ENCODE peak calls at places on chromosomes 1 and 21, in ten cellular contexts. R is AG10803; Y is effector CD4-positive, alpha-beta T cell; M is A172; S is GDM1; D is activated T-cell treated with anti-CD3 and anti-CD28 coated beads, Interleukin-2, amount 50 U/mL, for 4 hours; O is fibroblast of lung; N is choroid plexus epithelial cell; A is mucosa of descending colon; C is right atrium auricular region. E is an unnamed sample.

GRCh38 chr1:63888984-63889383 is 115.2 kb downstream of the ROR1 start:
- DNase-seq in A (no peak), Y (no peak), O (peak), D (no peak), M (peak), R (peak), N (no peak), S (no peak), C (no peak), E (no peak)

GRCh38 chr1:2888281-2888845 is 86.9 kb upstream of the TTC34 start:
- DNase-seq in C (no peak), O (no peak), M (no peak), S (peak), N (no peak), D (no peak), R (no peak), Y (no peak), A (no peak), E (no peak)

GRCh38 chr1:156435551-156436318 is 64.8 kb downstream of the MEF2D start:
- DNase-seq in D (no peak), N (no peak), C (no peak), O (peak), R (no peak), A (no peak), Y (no peak), M (no peak), S (no peak), E (no peak)

GRCh38 chr1:86687595-86687994 is 16.8 kb upstream of the SH3GLB1 start:
- DNase-seq in N (peak), A (no peak), M (no peak), C (no peak), O (peak), R (no peak), D (no peak), Y (no peak), S (no peak), E (no peak)

GRCh38 chr1:171610385-171610784 is 11.7 kb upstream of the MYOCOS start:
- DNase-seq in A (no peak), N (peak), M (no peak), R (peak), C (no peak), D (no peak), O (peak), Y (no peak), S (no peak), E (no peak)

GRCh38 chr1:38489844-38490270 is 369.7 kb downstream of the RRAGC start:
- DNase-seq in D (peak), M (peak), A (no peak), O (no peak), N (peak), R (no peak), S (peak), C (peak), Y (peak), E (no peak)

GRCh38 chr21:27818847-27819246 is 852.0 kb upstream of the ADAMTS5 start:
- DNase-seq in O (no peak), M (no peak), S (no peak), C (no peak), Y (no peak), R (peak), D (no peak), A (no peak), N (peak), E (no peak)

GRCh38 chr1:21216835-21217811 is 40.4 kb upstream of the EIF4G3 start:
- DNase-seq in R (peak), Y (peak), D (peak), N (peak), S (peak), O (peak), M (no peak), A (peak), C (no peak), E (no peak)

GRCh38 chr1:100073531-100073930 is 59.2 kb downstream of the SASS6 start:
- DNase-seq in R (no peak), O (peak), M (no peak), Y (no peak), C (no peak), S (no peak), D (no peak), N (no peak), A (no peak), E (no peak)

GRCh38 chr1:21901986-21902377 is 35.1 kb downstream of the HSPG2 start:
- DNase-seq in N (no peak), Y (no peak), D (no peak), O (no peak), C (no peak), A (peak), S (no peak), M (no peak), R (no peak), E (no peak)

GRCh38 chr1:51327386-51327785 is 3.0 kb downstream of the TTC39A start:
- DNase-seq in N (peak), A (no peak), O (peak), S (no peak), M (no peak), Y (no peak), R (no peak), D (no peak), C (no peak), E (no peak)

GRCh38 chr1:216723274-216723780 is at the start of gene ESRRG:
- DNase-seq in D (no peak), R (no peak), O (peak), N (peak), A (peak), Y (no peak), C (no peak), S (no peak), M (no peak), E (no peak)

GRCh38 chr1:12456979-12457378 is 161.0 kb downstream of the DHRS3 start:
- DNase-seq in Y (no peak), R (peak), N (peak), S (no peak), M (peak), A (no peak), O (peak), D (no peak), C (no peak), E (no peak)

GRCh38 chr1:29703596-29703995 is 467.3 kb downstream of the PTPRU start:
- DNase-seq in Y (no peak), M (peak), N (peak), A (no peak), S (no peak), C (no peak), R (peak), O (peak), D (no peak), E (no peak)

GRCh38 chr1:70714149-70714548 is 303.1 kb downstream of the CTH start:
- DNase-seq in R (no peak), Y (no peak), O (no peak), N (no peak), M (no peak), A (no peak), D (no peak), S (no peak), C (no peak), E (no peak)

GRCh38 chr1:11980676-11980972 is 380 bp downstream of the MFN2 start:
- DNase-seq in R (no peak), A (no peak), S (no peak), Y (no peak), D (no peak), M (no peak), C (no peak), O (no peak), N (peak), E (no peak)

GRCh38 chr1:213409208-213409631 is 358.2 kb downstream of the RPS6KC1 start:
- DNase-seq in A (no peak), M (no peak), O (no peak), C (no peak), S (no peak), R (no peak), N (no peak), D (no peak), Y (no peak), E (no peak)

GRCh38 chr21:45026833-45027232 is 47.5 kb upstream of the ADARB1 start:
- DNase-seq in Y (no peak), O (no peak), A (no peak), C (no peak), R (no peak), D (no peak), M (no peak), N (no peak), S (no peak), E (no peak)

GRCh38 chr1:197374428-197374827 is 106.4 kb downstream of the CRB1 start:
- DNase-seq in N (no peak), A (no peak), S (no peak), M (no peak), D (no peak), Y (no peak), C (no peak), O (no peak), R (no peak), E (no peak)

GRCh38 chr21:41975391-41976272 is 21.8 kb upstream of the C2CD2 start:
- DNase-seq in C (no peak), Y (no peak), S (no peak), A (no peak), D (no peak), M (no peak), O (no peak), R (no peak), N (no peak), E (no peak)

GRCh38 chr1:7420706-7421105 is 350.4 kb upstream of the VAMP3 start:
- DNase-seq in O (no peak), Y (no peak), D (no peak), S (no peak), A (no peak), C (no peak), M (no peak), N (peak), R (no peak), E (peak)

GRCh38 chr1:169078163-169078883 is 28.2 kb upstream of the ATP1B1 start:
- DNase-seq in D (no peak), A (no peak), C (no peak), R (no peak), S (no peak), Y (no peak), O (no peak), M (no peak), N (no peak), E (no peak)

GRCh38 chr1:1426961-1427934 is 6.2 kb upstream of the ANKRD65 start:
- DNase-seq in R (no peak), D (no peak), C (no peak), O (no peak), S (no peak), N (no peak), A (no peak), Y (no peak), M (no peak), E (no peak)

GRCh38 chr1:91864017-91864700 is 21.8 kb downstream of the TGFBR3 start:
- DNase-seq in R (peak), D (no peak), N (peak), C (no peak), Y (no peak), S (no peak), O (peak), A (no peak), M (no peak), E (no peak)

GRCh38 chr1:44678120-44678519 is 3.6 kb downstream of the ARMH1 start:
- DNase-seq in S (no peak), N (no peak), D (no peak), R (no peak), A (no peak), O (no peak), C (no peak), M (no peak), Y (no peak), E (peak)

GRCh38 chr1:21902378-21903012 is 34.6 kb downstream of the HSPG2 start:
- DNase-seq in Y (no peak), N (no peak), O (no peak), R (no peak), C (no peak), M (no peak), A (no peak), D (no peak), S (no peak), E (no peak)

GRCh38 chr1:30198805-30199403 is 524.5 kb downstream of the MATN1 start:
- DNase-seq in C (no peak), M (no peak), D (no peak), N (no peak), R (no peak), S (no peak), Y (no peak), A (no peak), O (no peak), E (no peak)

GRCh38 chr1:206472886-206473285 is 2.6 kb downstream of the IKBKE start:
- DNase-seq in O (no peak), C (no peak), D (no peak), A (no peak), S (no peak), Y (no peak), N (no peak), R (no peak), M (no peak), E (no peak)

GRCh38 chr1:85612704-85613361 is 32.3 kb downstream of the CCN1 start:
- DNase-seq in Y (no peak), O (peak), M (peak), C (no peak), D (no peak), A (no peak), R (peak), N (peak), S (no peak), E (no peak)

GRCh38 chr1:191498318-191498717 is 659.9 kb upstream of the RGS18 start:
- DNase-seq in O (peak), R (no peak), M (peak), C (no peak), A (no peak), S (no peak), N (peak), Y (no peak), D (no peak), E (no peak)

GRCh38 chr1:109768700-109769325 is 5.1 kb upstream of the EPS8L3 start:
- DNase-seq in O (no peak), D (no peak), C (no peak), S (no peak), M (no peak), R (no peak), Y (no peak), N (no peak), A (no peak), E (peak)

GRCh38 chr21:46173573-46173972 is 10.7 kb downstream of the SPATC1L start:
- DNase-seq in M (no peak), D (no peak), R (no peak), O (no peak), N (no peak), A (no peak), Y (no peak), C (peak), S (no peak), E (no peak)

GRCh38 chr1:1046767-1047166 is 26.8 kb downstream of the AGRN start:
- DNase-seq in D (no peak), N (no peak), M (no peak), R (no peak), O (no peak), Y (no peak), S (no peak), C (no peak), A (no peak), E (no peak)

GRCh38 chr1:178011101-178011828 is 41.4 kb upstream of the SEC16B start:
- DNase-seq in D (no peak), S (no peak), C (no peak), M (peak), Y (no peak), R (peak), A (no peak), N (peak), O (peak), E (no peak)

GRCh38 chr1:29514361-29515187 is 278.3 kb downstream of the PTPRU start:
- DNase-seq in O (no peak), C (no peak), Y (no peak), N (no peak), R (no peak), D (no peak), M (no peak), S (no peak), A (no peak), E (no peak)

GRCh38 chr21:25558123-25558522 is 49.2 kb downstream of the MRPL39 start:
- DNase-seq in D (no peak), S (no peak), R (peak), O (no peak), N (no peak), C (no peak), M (no peak), A (no peak), Y (no peak), E (no peak)